ENCODE peak calls at places on chromosomes 5 and 9, in six cellular contexts. R is IMR-90, P is mesenchymal stem cell, O is H9, G is neuronal stem cell, T is H1. M is an unnamed sample.

GRCh38 chr5:58358436-58358835 is 101.5 kb downstream of the PLK2 start:
- DNase-seq in R (no peak), O (no peak), G (no peak), T (no peak), P (no peak), M (no peak)

GRCh38 chr5:102531506-102531905 is 32.7 kb upstream of the SLCO6A1 start:
- DNase-seq in O (no peak), T (no peak), R (no peak), G (no peak), P (peak), M (no peak)

GRCh38 chr5:170439246-170439943 is 50.2 kb upstream of the KCNMB1 start:
- DNase-seq in P (no peak), O (peak), R (no peak), T (no peak), G (no peak), M (no peak)

GRCh38 chr5:138653502-138653901 is 78.3 kb upstream of the HSPA9 start:
- DNase-seq in R (peak), P (peak), G (no peak), O (no peak), T (no peak), M (no peak)

GRCh38 chr5:69049151-69049550 is 44.7 kb upstream of the SLC30A5 start:
- DNase-seq in O (no peak), R (no peak), T (no peak), G (no peak), P (peak), M (peak)

GRCh38 chr5:122415481-122416120 is 103.6 kb downstream of the SNCAIP start:
- DNase-seq in T (peak), R (peak), G (peak), O (peak), P (peak), M (peak)

GRCh38 chr9:14207352-14207995 is 106.5 kb downstream of the NFIB start:
- DNase-seq in O (no peak), G (no peak), T (no peak), R (no peak), P (no peak), M (no peak)

GRCh38 chr5:167229751-167230150 is 1061.7 kb upstream of the WWC1 start:
- DNase-seq in G (no peak), T (no peak), P (no peak), O (no peak), R (no peak), M (peak)

GRCh38 chr5:127355342-127355741 is 64.7 kb downstream of the MEGF10 start:
- DNase-seq in G (no peak), R (no peak), P (no peak), T (no peak), O (no peak), M (no peak)

GRCh38 chr5:123116063-123116462 is 27.0 kb downstream of the PRDM6 start:
- DNase-seq in R (peak), T (no peak), P (no peak), G (no peak), O (no peak), M (no peak)

GRCh38 chr5:140126315-140127012 is 727 bp downstream of the IGIP start:
- DNase-seq in G (no peak), P (no peak), R (no peak), O (no peak), T (no peak), M (no peak)

GRCh38 chr5:172095368-172095960 is 89.0 kb upstream of the FBXW11 start:
- DNase-seq in P (no peak), R (no peak), O (peak), T (no peak), G (no peak), M (no peak)

GRCh38 chr5:122419195-122419894 is 107.3 kb downstream of the SNCAIP start:
- DNase-seq in O (no peak), P (no peak), G (no peak), R (no peak), T (no peak), M (no peak)

GRCh38 chr9:93636667-93637066 is 60.3 kb downstream of the PHF2 start:
- DNase-seq in G (no peak), T (no peak), O (no peak), P (no peak), R (no peak), M (no peak)

GRCh38 chr5:1021136-1021968 is 12.8 kb downstream of the NKD2 start:
- DNase-seq in G (no peak), R (no peak), P (no peak), T (no peak), O (peak), M (no peak)

GRCh38 chr9:89375181-89375760 is 57.0 kb downstream of the SECISBP2 start:
- DNase-seq in O (no peak), R (no peak), T (no peak), G (no peak), P (peak), M (no peak)

GRCh38 chr9:88060746-88061145 is 77.5 kb downstream of the SPATA31C2 start:
- DNase-seq in T (no peak), O (no peak), R (no peak), P (no peak), G (no peak), M (no peak)

GRCh38 chr5:134127988-134128647 is 13.6 kb downstream of the TCF7 start:
- DNase-seq in T (no peak), R (no peak), P (no peak), O (no peak), G (no peak), M (no peak)

GRCh38 chr5:80865547-80865946 is 94.6 kb upstream of the RASGRF2 start:
- DNase-seq in G (no peak), T (no peak), R (peak), O (no peak), P (no peak), M (no peak)

GRCh38 chr9:95084254-95084934 is 233.1 kb downstream of the FANCC start:
- DNase-seq in T (no peak), O (no peak), P (no peak), G (no peak), R (no peak), M (no peak)

GRCh38 chr9:106862946-106863740 is at the start of gene ZNF462:
- DNase-seq in G (peak), R (peak), T (no peak), O (peak), P (peak), M (no peak)

GRCh38 chr9:16521868-16522381 is 348.5 kb downstream of the BNC2 start:
- DNase-seq in G (no peak), O (no peak), R (peak), T (no peak), P (peak), M (no peak)
- H2BK5ac ChIP-seq in G (no peak), O (no peak), R (peak), T (no peak), P (no peak), M (no peak)

GRCh38 chr5:151005187-151005974 is 15.0 kb upstream of the GPX3 start:
- DNase-seq in O (no peak), G (no peak), R (no peak), P (peak), T (no peak), M (no peak)
- H2AFZ ChIP-seq in O (no peak), G (no peak), R (no peak), P (no peak), T (no peak), M (no peak)

GRCh38 chr5:135156715-135157404 is 122.8 kb upstream of the PITX1 start:
- DNase-seq in G (no peak), P (no peak), O (no peak), R (no peak), T (no peak), M (no peak)
- H2BK5ac ChIP-seq in G (no peak), P (no peak), O (no peak), R (no peak), T (no peak), M (no peak)

GRCh38 chr5:147063971-147064370 is 170.9 kb upstream of the STK32A start:
- DNase-seq in R (no peak), P (no peak), O (no peak), G (no peak), T (no peak), M (no peak)

GRCh38 chr5:147068998-147069397 is 165.8 kb upstream of the STK32A start:
- DNase-seq in R (no peak), P (no peak), G (no peak), T (no peak), O (no peak), M (peak)

DNA sequence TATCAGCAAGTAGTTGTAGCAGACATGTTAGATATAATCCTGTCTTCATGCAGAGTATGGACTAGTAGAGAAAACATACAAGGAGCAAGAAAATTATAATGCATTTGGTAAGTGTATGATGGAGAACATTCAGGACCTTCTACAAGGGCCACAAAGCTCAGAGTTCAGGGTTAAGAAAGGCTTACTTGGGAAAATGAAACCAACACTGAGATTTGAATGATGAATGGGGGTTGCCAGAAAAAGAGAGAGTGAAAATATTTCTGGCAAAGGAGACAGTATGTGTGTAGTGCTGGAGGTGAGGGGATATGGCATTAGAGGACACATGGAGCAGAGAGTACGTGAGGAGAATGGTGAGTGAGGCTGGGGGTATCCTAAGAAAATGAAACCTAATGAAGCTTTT is 169.8 kb upstream of the STK32A start:
- DNase-seq in T (no peak), R (no peak), O (no peak), P (no peak), G (no peak), M (no peak)
- H2AFZ ChIP-seq in T (no peak), R (no peak), O (no peak), P (no peak), G (no peak), M (no peak)

GRCh38 chr5:145945620-145946111 is 9.3 kb downstream of the SH3RF2 start:
- DNase-seq in G (no peak), P (no peak), T (no peak), R (no peak), O (no peak), M (peak)
- H2BK5ac ChIP-seq in G (no peak), P (no peak), T (no peak), R (peak), O (no peak), M (no peak)

GRCh38 chr5:124285071-124285470 is 461.4 kb downstream of the ZNF608 start:
- DNase-seq in G (no peak), P (no peak), O (no peak), R (no peak), T (no peak), M (no peak)

GRCh38 chr5:124289641-124290201 is 456.7 kb downstream of the ZNF608 start:
- DNase-seq in P (no peak), O (peak), T (peak), R (no peak), G (no peak), M (no peak)

GRCh38 chr5:124285733-124286132 is 460.7 kb downstream of the ZNF608 start:
- DNase-seq in G (no peak), P (peak), R (no peak), T (no peak), O (no peak), M (no peak)

GRCh38 chr5:124289122-124289521 is 457.3 kb downstream of the ZNF608 start:
- DNase-seq in T (no peak), G (no peak), R (no peak), O (no peak), P (no peak), M (no peak)

GRCh38 chr5:124287813-124288212 is 458.6 kb downstream of the ZNF608 start:
- DNase-seq in O (no peak), G (no peak), R (peak), P (no peak), T (no peak), M (no peak)
- H2AFZ ChIP-seq in O (no peak), G (no peak), R (no peak), P (no peak), T (no peak), M (no peak)